ENCODE peak calls at places on chromosomes 13 and 19, in eight cellular contexts. T is transverse colon, L is stomach, M is A549, I is H1, B is sigmoid colon, S is SK-N-SH, Y is K562. N is an unnamed sample.

GRCh38 chr13:46339035-46339666 is 47.9 kb downstream of the RUBCNL start:
- DNase-seq in S (no peak), Y (no peak), T (peak), B (no peak), L (no peak), M (no peak), I (no peak), N (peak)

GRCh38 chr13:105342421-105342820 is 1193.0 kb downstream of the EFNB2 start:
- DNase-seq in M (no peak), B (no peak), S (no peak), I (no peak), T (no peak), L (no peak), Y (no peak), N (no peak)

GRCh38 chr19:556611-557382 is 12.9 kb downstream of the GZMM start:
- DNase-seq in Y (peak), M (no peak), B (no peak), S (no peak), L (no peak), T (no peak), I (no peak), N (no peak)

GRCh38 chr19:50551034-50551712 is 17.1 kb downstream of the LRRC4B start:
- DNase-seq in B (no peak), I (no peak), L (no peak), T (no peak), M (no peak), Y (no peak), S (peak), N (no peak)

GRCh38 chr19:4642625-4643024 is 3.3 kb downstream of the TNFAIP8L1 start:
- DNase-seq in L (no peak), Y (no peak), S (no peak), M (no peak), B (no peak), T (no peak), I (no peak), N (no peak)

GRCh38 chr13:110347535-110348308 is 40.6 kb downstream of the COL4A2 start:
- DNase-seq in L (no peak), I (no peak), Y (no peak), B (no peak), M (peak), S (no peak), T (no peak), N (no peak)

GRCh38 chr13:19781526-19781925 is 1.2 kb downstream of the PSPC1 start:
- DNase-seq in S (peak), I (no peak), Y (no peak), L (no peak), T (no peak), M (no peak), B (peak), N (no peak)

GRCh38 chr19:42569193-42569592 is 25.5 kb downstream of the CEACAM8 start:
- DNase-seq in B (no peak), S (no peak), M (no peak), Y (no peak), I (no peak), L (no peak), T (no peak), N (no peak)

GRCh38 chr13:73429691-73430090 is 370.9 kb downstream of the KLF5 start:
- DNase-seq in S (no peak), M (peak), B (no peak), L (no peak), I (no peak), T (no peak), Y (no peak), N (no peak)

GRCh38 chr13:33401238-33401637 is 115.7 kb upstream of the STARD13 start:
- DNase-seq in Y (no peak), S (no peak), I (no peak), M (no peak), T (peak), L (peak), B (peak), N (no peak)

GRCh38 chr19:17915940-17916593 is 16.7 kb upstream of the CCDC124 start:
- DNase-seq in B (no peak), T (no peak), S (no peak), M (peak), Y (no peak), L (peak), I (no peak), N (no peak)

GRCh38 chr13:31909889-31910551 is 121.6 kb upstream of the FRY start:
- DNase-seq in Y (peak), I (no peak), S (peak), M (peak), B (no peak), T (peak), L (peak), N (peak)

GRCh38 chr13:72104656-72105180 is 237.7 kb upstream of the DACH1 start:
- DNase-seq in M (no peak), B (no peak), Y (no peak), I (no peak), T (no peak), S (no peak), L (no peak), N (no peak)

GRCh38 chr19:13400296-13400695 is 106.0 kb downstream of the CACNA1A start:
- DNase-seq in B (no peak), L (no peak), S (no peak), M (no peak), Y (no peak), I (no peak), T (no peak), N (no peak)

DNA sequence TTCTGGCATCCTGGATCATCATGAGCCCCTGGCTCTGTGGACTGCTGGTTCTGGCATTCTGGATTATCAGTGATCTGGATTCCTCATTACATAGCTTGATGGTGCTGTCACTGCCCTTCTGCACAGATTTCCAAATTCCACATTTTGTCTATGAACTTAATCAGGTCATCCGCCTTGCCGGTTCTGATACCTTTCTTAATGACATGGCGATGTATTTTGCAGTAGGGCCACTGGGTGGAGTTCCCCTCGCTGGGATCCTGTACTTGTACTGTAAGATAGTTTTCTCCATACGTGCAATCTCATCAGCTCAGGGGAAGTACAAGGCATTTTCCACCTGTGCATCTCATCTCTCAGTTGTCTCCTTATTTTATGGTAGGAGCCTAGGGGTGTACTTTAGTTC is 24.4 kb upstream of the OR7C2 start:
- DNase-seq in S (peak), M (peak), B (no peak), Y (no peak), L (no peak), T (no peak), I (no peak), N (no peak)
- TF ChIP-seq EP300 in S (no peak), M (no peak), B (no peak), Y (no peak), L (no peak), T (no peak), I (no peak), N (no peak)

DNA sequence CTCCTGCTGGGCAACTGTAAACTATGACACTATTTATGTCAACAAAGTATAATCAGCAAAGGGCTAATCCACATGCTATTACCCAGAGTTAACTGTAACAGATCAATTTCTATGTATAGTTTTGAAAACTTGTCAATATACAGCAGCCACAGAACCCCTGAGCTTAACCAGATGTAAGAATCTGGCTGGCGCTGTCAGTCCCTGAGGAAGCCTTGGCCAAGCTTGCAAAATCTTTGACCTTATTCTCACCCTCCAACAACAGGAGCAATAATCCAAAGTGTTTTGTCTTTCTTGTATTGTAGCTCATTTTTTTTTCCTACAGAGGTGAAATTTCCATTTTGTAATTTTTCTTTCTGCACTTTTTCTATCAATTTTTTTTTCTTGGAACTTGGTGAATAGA is 1230.1 kb upstream of the SLC10A2 start:
- DNase-seq in I (no peak), T (no peak), S (no peak), B (no peak), L (no peak), Y (no peak), M (no peak), N (no peak)
- TF ChIP-seq EP300 in I (no peak), T (no peak), S (no peak), B (no peak), L (no peak), Y (no peak), M (no peak), N (no peak)

GRCh38 chr19:9075064-9075964 is 11.5 kb upstream of the OR1M1 start:
- DNase-seq in T (peak), I (peak), Y (peak), L (peak), M (peak), B (peak), S (peak), N (peak)
- TF ChIP-seq EP300 in T (no peak), I (no peak), Y (peak), L (no peak), M (peak), B (no peak), S (peak), N (no peak)

DNA sequence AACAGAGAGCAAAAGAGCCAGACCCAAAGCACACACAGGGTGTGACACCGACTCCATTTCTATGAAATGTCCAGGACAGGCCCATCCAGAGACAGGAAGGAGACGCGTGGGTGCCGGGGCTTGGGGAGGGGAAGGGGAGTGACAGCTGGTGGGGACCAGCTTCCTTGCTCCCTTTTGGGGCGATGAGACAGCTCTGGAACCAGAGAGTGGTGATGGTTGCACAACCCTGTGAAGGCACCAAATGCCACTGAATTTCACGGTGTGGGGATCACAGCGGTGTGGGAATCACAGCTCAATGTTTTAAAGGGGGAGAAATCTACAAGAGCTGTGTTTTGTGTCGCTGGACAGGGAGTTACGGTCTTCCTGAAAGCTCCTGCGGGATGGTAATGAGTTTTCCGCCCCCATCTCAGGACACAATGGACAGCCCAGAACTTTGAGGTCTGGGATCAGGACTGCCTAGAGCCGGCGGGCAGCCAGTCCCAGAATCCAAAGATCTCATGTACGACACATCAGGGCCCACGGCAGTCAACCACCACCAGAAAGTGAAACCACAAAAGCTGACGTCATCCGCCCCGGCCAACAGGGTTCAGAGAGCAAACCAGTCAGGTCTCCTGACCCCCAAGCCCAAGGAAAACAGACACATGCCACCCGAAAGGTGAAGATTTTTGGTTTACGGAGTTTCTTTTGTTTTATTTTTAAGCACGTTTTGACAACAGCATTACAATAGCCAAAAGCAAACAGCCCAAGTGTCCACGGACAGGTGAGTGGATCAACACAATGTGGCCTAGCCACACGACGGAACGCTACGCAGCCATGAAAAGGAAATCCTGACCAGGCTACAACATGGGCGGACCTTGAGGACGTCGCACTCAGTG is 7.3 kb downstream of the SGTA start:
- DNase-seq in B (no peak), L (peak), I (no peak), S (no peak), Y (peak), T (peak), M (no peak), N (peak)
- TF ChIP-seq EP300 in B (no peak), L (no peak), I (no peak), S (no peak), Y (no peak), T (no peak), M (no peak), N (peak)

DNA sequence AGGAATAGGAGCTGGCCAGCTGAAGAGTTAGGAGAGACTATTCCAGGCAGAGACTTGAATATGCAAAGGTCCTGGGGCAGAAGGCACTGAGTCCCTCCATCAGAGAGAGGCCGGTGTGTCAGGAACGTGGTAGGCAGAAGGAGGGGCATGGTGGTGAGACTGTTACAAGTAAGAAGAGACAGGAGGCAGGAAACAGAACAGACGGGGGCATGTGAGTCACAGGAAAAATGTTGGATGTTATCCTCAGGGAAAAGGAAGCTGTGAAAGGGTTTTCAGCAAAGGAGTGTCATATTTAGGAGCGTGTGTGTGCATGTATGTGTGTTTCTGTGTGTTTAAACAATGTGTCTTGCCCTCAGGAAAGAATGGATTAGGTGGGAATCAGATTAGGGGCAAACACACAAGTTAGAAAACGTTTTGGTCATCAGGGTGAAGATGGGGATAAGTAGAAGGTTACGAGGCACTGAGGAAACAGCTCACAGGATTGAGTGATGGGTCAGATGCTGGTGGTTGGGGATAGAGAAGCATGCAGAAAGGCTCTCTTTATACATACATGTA is 1.1 kb downstream of the EDDM13 start:
- DNase-seq in T (no peak), B (no peak), Y (no peak), M (no peak), S (no peak), I (no peak), L (no peak), N (no peak)
- TF ChIP-seq EP300 in T (no peak), B (no peak), Y (no peak), M (no peak), S (no peak), I (no peak), L (no peak), N (no peak)

GRCh38 chr19:55637534-55637933 is 3.3 kb upstream of the ZNF580 start:
- DNase-seq in S (peak), B (no peak), L (no peak), Y (no peak), T (no peak), I (no peak), M (no peak), N (no peak)

GRCh38 chr19:55640043-55640576 is 692 bp upstream of the ZNF580 start:
- DNase-seq in I (no peak), Y (peak), S (peak), M (no peak), L (peak), T (peak), B (peak), N (peak)

GRCh38 chr19:55640577-55641375 is at the start of gene ZNF580:
- DNase-seq in T (peak), S (peak), Y (peak), M (peak), I (peak), B (peak), L (peak), N (peak)

GRCh38 chr19:55636723-55637122 is 4.1 kb upstream of the ZNF580 start:
- DNase-seq in I (no peak), L (no peak), M (no peak), Y (no peak), B (no peak), S (no peak), T (no peak), N (no peak)

DNA sequence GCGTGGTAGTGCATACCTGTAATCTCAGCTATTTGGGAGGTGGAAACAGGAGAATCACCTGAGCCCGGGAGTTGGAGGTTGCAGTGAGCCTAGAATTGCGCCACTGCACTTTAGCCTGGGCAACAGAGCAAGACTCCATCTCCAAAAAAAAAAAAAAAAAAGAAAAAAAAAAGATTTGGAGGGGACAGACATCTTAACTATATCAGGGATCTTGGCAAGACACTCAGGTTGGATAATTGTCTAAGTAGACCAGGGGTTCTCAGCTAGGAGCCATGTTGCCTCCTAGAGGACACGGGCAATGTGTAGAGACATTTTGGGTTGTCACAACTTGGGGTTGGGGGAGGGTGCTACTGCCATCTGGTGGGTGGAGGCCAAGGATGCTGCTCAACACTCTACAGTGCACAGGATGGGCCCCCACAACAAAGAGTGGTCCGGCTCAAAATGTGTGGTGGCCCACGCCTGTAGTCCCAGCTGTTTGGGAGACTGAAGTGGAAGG is 1.9 kb upstream of the ZNF580 start:
- DNase-seq in S (peak), I (peak), L (no peak), B (no peak), M (peak), T (no peak), Y (peak), N (no peak)
- TF ChIP-seq EP300 in S (no peak), I (no peak), L (no peak), B (no peak), M (no peak), T (no peak), Y (peak), N (no peak)

GRCh38 chr19:3034194-3034844 is 5.2 kb upstream of the TLE2 start:
- DNase-seq in S (no peak), B (no peak), L (no peak), I (no peak), T (no peak), Y (no peak), M (no peak), N (no peak)
- TF ChIP-seq EP300 in S (no peak), B (no peak), L (no peak), I (no peak), T (no peak), Y (no peak), M (no peak), N (no peak)

GRCh38 chr13:66811445-66811844 is 418.7 kb downstream of the PCDH9 start:
- DNase-seq in T (no peak), M (no peak), S (no peak), Y (no peak), L (no peak), B (no peak), I (no peak), N (no peak)

GRCh38 chr13:66803013-66803739 is 427.0 kb downstream of the PCDH9 start:
- DNase-seq in I (no peak), L (no peak), M (no peak), Y (no peak), S (no peak), T (no peak), B (no peak), N (no peak)

GRCh38 chr13:66803759-66804456 is 426.2 kb downstream of the PCDH9 start:
- DNase-seq in I (no peak), B (no peak), Y (no peak), S (no peak), T (no peak), L (no peak), M (no peak), N (no peak)

GRCh38 chr13:66809496-66809895 is 420.6 kb downstream of the PCDH9 start:
- DNase-seq in I (no peak), L (no peak), Y (no peak), T (no peak), B (no peak), M (no peak), S (no peak), N (no peak)

DNA sequence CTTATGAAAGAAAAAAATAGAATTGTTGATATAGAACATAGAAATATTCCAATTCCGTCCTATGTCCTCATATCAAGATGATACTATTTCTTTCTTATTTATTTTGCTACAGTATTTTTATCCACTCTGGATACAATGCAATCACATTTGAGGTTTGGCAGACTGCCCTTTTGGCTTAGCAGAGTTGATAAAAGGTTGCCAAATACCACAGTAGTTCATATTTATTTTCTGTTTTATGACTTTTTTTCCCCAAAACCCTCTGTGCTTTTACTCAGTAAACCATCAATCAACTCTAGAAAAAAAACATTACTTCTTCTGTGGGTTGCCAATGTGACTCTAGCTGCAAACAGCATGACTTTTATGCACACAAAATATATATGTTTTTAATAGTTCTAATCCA is 424.5 kb downstream of the PCDH9 start:
- DNase-seq in I (no peak), Y (no peak), T (no peak), B (no peak), S (no peak), M (no peak), L (peak), N (no peak)
- TF ChIP-seq EP300 in I (no peak), Y (no peak), T (no peak), B (no peak), S (no peak), M (no peak), L (no peak), N (no peak)

N was measured in tibial nerve.